ENCODE peak calls at places on chromosomes 11 and 22, in nine cellular contexts. One of them, this sample, is unnamed.
A peak's percentile ranks its signal among the peaks of the same experiment; 100 is the strongest.

GRCh38 chr11:43504316-43504950 is 145.7 kb downstream of the TTC17 start:
- DNase-seq in T-helper 22 cell: no peak
- DNase-seq in tibial nerve: no peak
- DNase-seq in RPMI8226: peak; percentile 23
- DNase-seq in NCI-H1105 treated with DMSO at 0.1 percent for 48 hours: peak; percentile 7
- DNase-seq in GM19239: no peak
- DNase-seq in nephron progenitor cell: peak; percentile 15
- DNase-seq in kidney glomerular epithelial cell: no peak
- DNase-seq in uterus: no peak
- DNase-seq in this sample: peak; percentile 63

GRCh38 chr11:102464037-102464436 is 11.5 kb upstream of the TMEM123 start:
- DNase-seq in T-helper 22 cell: no peak
- DNase-seq in tibial nerve: no peak
- DNase-seq in RPMI8226: no peak
- DNase-seq in NCI-H1105 treated with DMSO at 0.1 percent for 48 hours: no peak
- DNase-seq in GM19239: no peak
- DNase-seq in nephron progenitor cell: no peak
- DNase-seq in kidney glomerular epithelial cell: no peak
- DNase-seq in uterus: no peak
- DNase-seq in this sample: no peak

GRCh38 chr11:6315811-6316425 is 4.4 kb downstream of the CAVIN3 start:
- DNase-seq in T-helper 22 cell: no peak
- DNase-seq in tibial nerve: peak; percentile 53
- DNase-seq in RPMI8226: peak; percentile 46
- DNase-seq in NCI-H1105 treated with DMSO at 0.1 percent for 48 hours: peak; percentile 25
- DNase-seq in GM19239: peak; percentile 65
- DNase-seq in nephron progenitor cell: peak; percentile 63
- DNase-seq in kidney glomerular epithelial cell: peak; percentile 38
- DNase-seq in uterus: peak; percentile 59
- DNase-seq in this sample: peak; percentile 78

GRCh38 chr11:66979336-66979980 is 4.4 kb downstream of the C11orf86 start:
- DNase-seq in T-helper 22 cell: no peak
- DNase-seq in tibial nerve: no peak
- DNase-seq in RPMI8226: no peak
- DNase-seq in NCI-H1105 treated with DMSO at 0.1 percent for 48 hours: no peak
- DNase-seq in GM19239: no peak
- DNase-seq in nephron progenitor cell: no peak
- DNase-seq in kidney glomerular epithelial cell: no peak
- DNase-seq in uterus: no peak
- DNase-seq in this sample: no peak

GRCh38 chr22:39498368-39498767 is 3.7 kb upstream of the MIEF1 start:
- DNase-seq in T-helper 22 cell: no peak
- DNase-seq in tibial nerve: no peak
- DNase-seq in RPMI8226: no peak
- DNase-seq in NCI-H1105 treated with DMSO at 0.1 percent for 48 hours: peak; percentile 92
- DNase-seq in GM19239: no peak
- DNase-seq in nephron progenitor cell: no peak
- DNase-seq in kidney glomerular epithelial cell: no peak
- DNase-seq in uterus: no peak
- DNase-seq in this sample: no peak

GRCh38 chr22:19038164-19038546 is 84.1 kb downstream of the DGCR2 start:
- DNase-seq in T-helper 22 cell: no peak
- DNase-seq in tibial nerve: no peak
- DNase-seq in RPMI8226: no peak
- DNase-seq in NCI-H1105 treated with DMSO at 0.1 percent for 48 hours: no peak
- DNase-seq in GM19239: no peak
- DNase-seq in nephron progenitor cell: no peak
- DNase-seq in kidney glomerular epithelial cell: no peak
- DNase-seq in uterus: no peak
- DNase-seq in this sample: peak; percentile 19

GRCh38 chr22:43508489-43508888 is 96.7 kb downstream of the MPPED1 start:
- DNase-seq in T-helper 22 cell: no peak
- DNase-seq in tibial nerve: no peak
- DNase-seq in RPMI8226: no peak
- DNase-seq in NCI-H1105 treated with DMSO at 0.1 percent for 48 hours: no peak
- DNase-seq in GM19239: no peak
- DNase-seq in nephron progenitor cell: no peak
- DNase-seq in kidney glomerular epithelial cell: no peak
- DNase-seq in uterus: no peak
- DNase-seq in this sample: no peak

GRCh38 chr11:100869328-100869727 is 182.2 kb downstream of the ARHGAP42 start:
- DNase-seq in T-helper 22 cell: no peak
- DNase-seq in tibial nerve: no peak
- DNase-seq in RPMI8226: no peak
- DNase-seq in NCI-H1105 treated with DMSO at 0.1 percent for 48 hours: no peak
- DNase-seq in GM19239: no peak
- DNase-seq in nephron progenitor cell: no peak
- DNase-seq in kidney glomerular epithelial cell: no peak
- DNase-seq in uterus: no peak
- DNase-seq in this sample: no peak

GRCh38 chr11:78958444-78958843 is 383.8 kb upstream of the NARS2 start:
- DNase-seq in T-helper 22 cell: no peak
- DNase-seq in tibial nerve: no peak
- DNase-seq in RPMI8226: no peak
- DNase-seq in NCI-H1105 treated with DMSO at 0.1 percent for 48 hours: no peak
- DNase-seq in GM19239: no peak
- DNase-seq in nephron progenitor cell: no peak
- DNase-seq in kidney glomerular epithelial cell: no peak
- DNase-seq in uterus: no peak
- DNase-seq in this sample: no peak

GRCh38 chr11:31690041-31690440 is 121.1 kb downstream of the PAX6 start:
- DNase-seq in T-helper 22 cell: no peak
- DNase-seq in tibial nerve: no peak
- DNase-seq in RPMI8226: no peak
- DNase-seq in NCI-H1105 treated with DMSO at 0.1 percent for 48 hours: no peak
- DNase-seq in GM19239: no peak
- DNase-seq in nephron progenitor cell: no peak
- DNase-seq in kidney glomerular epithelial cell: no peak
- DNase-seq in uterus: no peak
- DNase-seq in this sample: no peak

GRCh38 chr11:111367411-111368284 is 11.4 kb downstream of the POU2AF1 start:
- DNase-seq in T-helper 22 cell: no peak
- DNase-seq in tibial nerve: no peak
- DNase-seq in RPMI8226: no peak
- DNase-seq in NCI-H1105 treated with DMSO at 0.1 percent for 48 hours: no peak
- DNase-seq in GM19239: peak; percentile 49
- DNase-seq in nephron progenitor cell: no peak
- DNase-seq in kidney glomerular epithelial cell: no peak
- DNase-seq in uterus: no peak
- DNase-seq in this sample: no peak

GRCh38 chr11:2150206-2150847 is 10.7 kb downstream of the INS start:
- DNase-seq in T-helper 22 cell: no peak
- DNase-seq in tibial nerve: peak; percentile 20
- DNase-seq in RPMI8226: no peak
- DNase-seq in NCI-H1105 treated with DMSO at 0.1 percent for 48 hours: peak; percentile 72
- DNase-seq in GM19239: no peak
- DNase-seq in nephron progenitor cell: no peak
- DNase-seq in kidney glomerular epithelial cell: peak; percentile 37
- DNase-seq in uterus: no peak
- DNase-seq in this sample: no peak

GRCh38 chr11:76677010-76677771 is 6.6 kb upstream of the LRRC32 start:
- DNase-seq in T-helper 22 cell: no peak
- DNase-seq in tibial nerve: no peak
- DNase-seq in RPMI8226: no peak
- DNase-seq in NCI-H1105 treated with DMSO at 0.1 percent for 48 hours: no peak
- DNase-seq in GM19239: no peak
- DNase-seq in nephron progenitor cell: no peak
- DNase-seq in kidney glomerular epithelial cell: no peak
- DNase-seq in uterus: no peak
- DNase-seq in this sample: no peak

GRCh38 chr11:27673979-27674663 is 26.1 kb downstream of the BDNF start:
- DNase-seq in T-helper 22 cell: no peak
- DNase-seq in tibial nerve: no peak
- DNase-seq in RPMI8226: no peak
- DNase-seq in NCI-H1105 treated with DMSO at 0.1 percent for 48 hours: peak; percentile 76
- DNase-seq in GM19239: no peak
- DNase-seq in nephron progenitor cell: no peak
- DNase-seq in kidney glomerular epithelial cell: no peak
- DNase-seq in uterus: no peak
- DNase-seq in this sample: no peak

GRCh38 chr22:17155941-17156340 is 3.1 kb downstream of the HDHD5 start:
- DNase-seq in T-helper 22 cell: no peak
- DNase-seq in tibial nerve: no peak
- DNase-seq in RPMI8226: no peak
- DNase-seq in NCI-H1105 treated with DMSO at 0.1 percent for 48 hours: no peak
- DNase-seq in GM19239: no peak
- DNase-seq in nephron progenitor cell: no peak
- DNase-seq in kidney glomerular epithelial cell: no peak
- DNase-seq in uterus: no peak
- DNase-seq in this sample: no peak

GRCh38 chr11:12017865-12018453 is 9.5 kb upstream of the DKK3 start:
- DNase-seq in T-helper 22 cell: no peak
- DNase-seq in tibial nerve: no peak
- DNase-seq in RPMI8226: no peak
- DNase-seq in NCI-H1105 treated with DMSO at 0.1 percent for 48 hours: no peak
- DNase-seq in GM19239: no peak
- DNase-seq in nephron progenitor cell: no peak
- DNase-seq in kidney glomerular epithelial cell: no peak
- DNase-seq in uterus: no peak
- DNase-seq in this sample: no peak

GRCh38 chr11:83006877-83007330 is 64.8 kb downstream of the RAB30 start:
- DNase-seq in T-helper 22 cell: no peak
- DNase-seq in tibial nerve: no peak
- DNase-seq in RPMI8226: peak; percentile 61
- DNase-seq in NCI-H1105 treated with DMSO at 0.1 percent for 48 hours: peak; percentile 14
- DNase-seq in GM19239: no peak
- DNase-seq in nephron progenitor cell: no peak
- DNase-seq in kidney glomerular epithelial cell: no peak
- DNase-seq in uterus: no peak
- DNase-seq in this sample: no peak

GRCh38 chr11:87180743-87181142 is 143.0 kb downstream of the TMEM135 start:
- DNase-seq in T-helper 22 cell: no peak
- DNase-seq in tibial nerve: no peak
- DNase-seq in RPMI8226: no peak
- DNase-seq in NCI-H1105 treated with DMSO at 0.1 percent for 48 hours: no peak
- DNase-seq in GM19239: no peak
- DNase-seq in nephron progenitor cell: no peak
- DNase-seq in kidney glomerular epithelial cell: no peak
- DNase-seq in uterus: no peak
- DNase-seq in this sample: no peak

GRCh38 chr11:124640660-124641059 is 18.0 kb downstream of the TBRG1 start:
- DNase-seq in T-helper 22 cell: no peak
- DNase-seq in tibial nerve: no peak
- DNase-seq in RPMI8226: no peak
- DNase-seq in NCI-H1105 treated with DMSO at 0.1 percent for 48 hours: no peak
- DNase-seq in GM19239: no peak
- DNase-seq in nephron progenitor cell: no peak
- DNase-seq in kidney glomerular epithelial cell: no peak
- DNase-seq in uterus: no peak
- DNase-seq in this sample: peak; percentile 74

GRCh38 chr11:69155302-69156198 is at the start of gene SMIM38:
- DNase-seq in T-helper 22 cell: no peak
- DNase-seq in tibial nerve: no peak
- DNase-seq in RPMI8226: no peak
- DNase-seq in NCI-H1105 treated with DMSO at 0.1 percent for 48 hours: no peak
- DNase-seq in GM19239: no peak
- DNase-seq in nephron progenitor cell: no peak
- DNase-seq in kidney glomerular epithelial cell: no peak
- DNase-seq in uterus: no peak
- DNase-seq in this sample: no peak

GRCh38 chr22:36194971-36195370 is 6.6 kb downstream of the APOL4 start:
- DNase-seq in T-helper 22 cell: no peak
- DNase-seq in tibial nerve: peak; percentile 42
- DNase-seq in RPMI8226: peak; percentile 63
- DNase-seq in NCI-H1105 treated with DMSO at 0.1 percent for 48 hours: peak; percentile 18
- DNase-seq in GM19239: peak; percentile 28
- DNase-seq in nephron progenitor cell: peak; percentile 48
- DNase-seq in kidney glomerular epithelial cell: peak; percentile 39
- DNase-seq in uterus: peak; percentile 49
- DNase-seq in this sample: peak; percentile 86

GRCh38 chr22:43388420-43388851 is 23.4 kb upstream of the MPPED1 start:
- DNase-seq in T-helper 22 cell: peak; percentile 31
- DNase-seq in tibial nerve: peak; percentile 78
- DNase-seq in RPMI8226: peak; percentile 74
- DNase-seq in NCI-H1105 treated with DMSO at 0.1 percent for 48 hours: peak; percentile 57
- DNase-seq in GM19239: peak; percentile 75
- DNase-seq in nephron progenitor cell: peak; percentile 93
- DNase-seq in kidney glomerular epithelial cell: peak; percentile 25
- DNase-seq in uterus: peak; percentile 64
- DNase-seq in this sample: peak; percentile 90

GRCh38 chr11:47533690-47534135 is 19.2 kb downstream of the CELF1 start:
- DNase-seq in T-helper 22 cell: no peak
- DNase-seq in tibial nerve: no peak
- DNase-seq in RPMI8226: no peak
- DNase-seq in NCI-H1105 treated with DMSO at 0.1 percent for 48 hours: no peak
- DNase-seq in GM19239: no peak
- DNase-seq in nephron progenitor cell: no peak
- DNase-seq in kidney glomerular epithelial cell: no peak
- DNase-seq in uterus: no peak
- DNase-seq in this sample: peak; percentile 1

GRCh38 chr22:44314425-44315067 is 1.8 kb upstream of the SHISAL1 start:
- DNase-seq in T-helper 22 cell: no peak
- DNase-seq in tibial nerve: no peak
- DNase-seq in RPMI8226: no peak
- DNase-seq in NCI-H1105 treated with DMSO at 0.1 percent for 48 hours: no peak
- DNase-seq in GM19239: no peak
- DNase-seq in nephron progenitor cell: no peak
- DNase-seq in kidney glomerular epithelial cell: no peak
- DNase-seq in uterus: no peak
- DNase-seq in this sample: no peak

GRCh38 chr22:35894937-35895708 is 133.5 kb downstream of the RBFOX2 start:
- DNase-seq in T-helper 22 cell: no peak
- DNase-seq in tibial nerve: peak; percentile 46
- DNase-seq in RPMI8226: no peak
- DNase-seq in NCI-H1105 treated with DMSO at 0.1 percent for 48 hours: no peak
- DNase-seq in GM19239: no peak
- DNase-seq in nephron progenitor cell: no peak
- DNase-seq in kidney glomerular epithelial cell: peak; percentile 56
- DNase-seq in uterus: peak; percentile 43
- DNase-seq in this sample: no peak